ENCODE peak calls at places on chromosomes 1 and 21, in nine cellular contexts. One of them, this sample, is unnamed.

GRCh38 chr1:34899906-34900305 is 29.5 kb downstream of the DLGAP3 start:
- DNase-seq in astrocyte: no peak
- DNase-seq in stimulated activated CD4-positive, alpha-beta T cell treated with anti-CD3 and anti-CD28 coated beads, Interleukin-4, amount 100 ng/mL, for 4 hours: no peak
- DNase-seq in T-cell: no peak
- DNase-seq in Right ventricle myocardium inferior: no peak
- DNase-seq in stimulated activated naive B cell treated with anti-CD40 and anti-IgM and Interleukin-4, amounts not matched to agents 10 μg/mL and 1 μg/mL and 100 μg/mL, for 72 hours: no peak
- DNase-seq in activated naive CD4-positive, alpha-beta T cell treated with anti-CD3 and anti-CD28 coated beads, Interleukin-2, amount 10 ng/mL, durations not matched to agents 7 days and 5 days: no peak
- DNase-seq in CD4-positive, alpha-beta T cell: no peak
- DNase-seq in AG04450: no peak
- DNase-seq in this sample: no peak

GRCh38 chr1:201142854-201143725 is 11.2 kb downstream of the TMEM9 start:
- DNase-seq in astrocyte: no peak
- DNase-seq in stimulated activated CD4-positive, alpha-beta T cell treated with anti-CD3 and anti-CD28 coated beads, Interleukin-4, amount 100 ng/mL, for 4 hours: no peak
- DNase-seq in T-cell: no peak
- DNase-seq in Right ventricle myocardium inferior: no peak
- DNase-seq in stimulated activated naive B cell treated with anti-CD40 and anti-IgM and Interleukin-4, amounts not matched to agents 10 μg/mL and 1 μg/mL and 100 μg/mL, for 72 hours: no peak
- DNase-seq in activated naive CD4-positive, alpha-beta T cell treated with anti-CD3 and anti-CD28 coated beads, Interleukin-2, amount 10 ng/mL, durations not matched to agents 7 days and 5 days: no peak
- DNase-seq in CD4-positive, alpha-beta T cell: no peak
- DNase-seq in AG04450: no peak
- DNase-seq in this sample: no peak

GRCh38 chr1:202283991-202284390 is 57.7 kb downstream of the UBE2T start:
- DNase-seq in astrocyte: peak; percentile 82
- DNase-seq in stimulated activated CD4-positive, alpha-beta T cell treated with anti-CD3 and anti-CD28 coated beads, Interleukin-4, amount 100 ng/mL, for 4 hours: no peak
- DNase-seq in T-cell: no peak
- DNase-seq in Right ventricle myocardium inferior: no peak
- DNase-seq in stimulated activated naive B cell treated with anti-CD40 and anti-IgM and Interleukin-4, amounts not matched to agents 10 μg/mL and 1 μg/mL and 100 μg/mL, for 72 hours: no peak
- DNase-seq in activated naive CD4-positive, alpha-beta T cell treated with anti-CD3 and anti-CD28 coated beads, Interleukin-2, amount 10 ng/mL, durations not matched to agents 7 days and 5 days: no peak
- DNase-seq in CD4-positive, alpha-beta T cell: no peak
- DNase-seq in AG04450: no peak
- DNase-seq in this sample: no peak

GRCh38 chr1:180210008-180210555 is 20.0 kb upstream of the LHX4 start:
- DNase-seq in astrocyte: no peak
- DNase-seq in stimulated activated CD4-positive, alpha-beta T cell treated with anti-CD3 and anti-CD28 coated beads, Interleukin-4, amount 100 ng/mL, for 4 hours: no peak
- DNase-seq in T-cell: no peak
- DNase-seq in Right ventricle myocardium inferior: peak; percentile 16
- DNase-seq in stimulated activated naive B cell treated with anti-CD40 and anti-IgM and Interleukin-4, amounts not matched to agents 10 μg/mL and 1 μg/mL and 100 μg/mL, for 72 hours: no peak
- DNase-seq in activated naive CD4-positive, alpha-beta T cell treated with anti-CD3 and anti-CD28 coated beads, Interleukin-2, amount 10 ng/mL, durations not matched to agents 7 days and 5 days: no peak
- DNase-seq in CD4-positive, alpha-beta T cell: no peak
- DNase-seq in AG04450: no peak
- DNase-seq in this sample: peak; percentile 13

GRCh38 chr1:54809496-54810074 is 8.5 kb upstream of the TTC22 start:
- DNase-seq in astrocyte: no peak
- DNase-seq in stimulated activated CD4-positive, alpha-beta T cell treated with anti-CD3 and anti-CD28 coated beads, Interleukin-4, amount 100 ng/mL, for 4 hours: no peak
- DNase-seq in T-cell: no peak
- DNase-seq in Right ventricle myocardium inferior: no peak
- DNase-seq in stimulated activated naive B cell treated with anti-CD40 and anti-IgM and Interleukin-4, amounts not matched to agents 10 μg/mL and 1 μg/mL and 100 μg/mL, for 72 hours: no peak
- DNase-seq in activated naive CD4-positive, alpha-beta T cell treated with anti-CD3 and anti-CD28 coated beads, Interleukin-2, amount 10 ng/mL, durations not matched to agents 7 days and 5 days: no peak
- DNase-seq in CD4-positive, alpha-beta T cell: no peak
- DNase-seq in AG04450: no peak
- DNase-seq in this sample: no peak

GRCh38 chr1:116231752-116232151 is 120.6 kb downstream of the MAB21L3 start:
- DNase-seq in astrocyte: no peak
- DNase-seq in stimulated activated CD4-positive, alpha-beta T cell treated with anti-CD3 and anti-CD28 coated beads, Interleukin-4, amount 100 ng/mL, for 4 hours: no peak
- DNase-seq in T-cell: no peak
- DNase-seq in Right ventricle myocardium inferior: no peak
- DNase-seq in stimulated activated naive B cell treated with anti-CD40 and anti-IgM and Interleukin-4, amounts not matched to agents 10 μg/mL and 1 μg/mL and 100 μg/mL, for 72 hours: no peak
- DNase-seq in activated naive CD4-positive, alpha-beta T cell treated with anti-CD3 and anti-CD28 coated beads, Interleukin-2, amount 10 ng/mL, durations not matched to agents 7 days and 5 days: no peak
- DNase-seq in CD4-positive, alpha-beta T cell: no peak
- DNase-seq in AG04450: no peak
- DNase-seq in this sample: peak; percentile 50

GRCh38 chr1:224472806-224473205 is 38.2 kb upstream of the WDR26 start:
- DNase-seq in astrocyte: no peak
- DNase-seq in stimulated activated CD4-positive, alpha-beta T cell treated with anti-CD3 and anti-CD28 coated beads, Interleukin-4, amount 100 ng/mL, for 4 hours: no peak
- DNase-seq in T-cell: no peak
- DNase-seq in Right ventricle myocardium inferior: no peak
- DNase-seq in stimulated activated naive B cell treated with anti-CD40 and anti-IgM and Interleukin-4, amounts not matched to agents 10 μg/mL and 1 μg/mL and 100 μg/mL, for 72 hours: no peak
- DNase-seq in activated naive CD4-positive, alpha-beta T cell treated with anti-CD3 and anti-CD28 coated beads, Interleukin-2, amount 10 ng/mL, durations not matched to agents 7 days and 5 days: no peak
- DNase-seq in CD4-positive, alpha-beta T cell: no peak
- DNase-seq in AG04450: no peak
- DNase-seq in this sample: no peak

GRCh38 chr21:38914531-38915385 is 109.0 kb downstream of the ETS2 start:
- DNase-seq in astrocyte: peak; percentile 42
- DNase-seq in stimulated activated CD4-positive, alpha-beta T cell treated with anti-CD3 and anti-CD28 coated beads, Interleukin-4, amount 100 ng/mL, for 4 hours: no peak
- DNase-seq in T-cell: no peak
- DNase-seq in Right ventricle myocardium inferior: no peak
- DNase-seq in stimulated activated naive B cell treated with anti-CD40 and anti-IgM and Interleukin-4, amounts not matched to agents 10 μg/mL and 1 μg/mL and 100 μg/mL, for 72 hours: no peak
- DNase-seq in activated naive CD4-positive, alpha-beta T cell treated with anti-CD3 and anti-CD28 coated beads, Interleukin-2, amount 10 ng/mL, durations not matched to agents 7 days and 5 days: no peak
- DNase-seq in CD4-positive, alpha-beta T cell: no peak
- DNase-seq in AG04450: no peak
- DNase-seq in this sample: no peak

GRCh38 chr1:191895049-191895448 is 263.2 kb upstream of the RGS18 start:
- DNase-seq in astrocyte: no peak
- DNase-seq in stimulated activated CD4-positive, alpha-beta T cell treated with anti-CD3 and anti-CD28 coated beads, Interleukin-4, amount 100 ng/mL, for 4 hours: no peak
- DNase-seq in T-cell: no peak
- DNase-seq in Right ventricle myocardium inferior: no peak
- DNase-seq in stimulated activated naive B cell treated with anti-CD40 and anti-IgM and Interleukin-4, amounts not matched to agents 10 μg/mL and 1 μg/mL and 100 μg/mL, for 72 hours: no peak
- DNase-seq in activated naive CD4-positive, alpha-beta T cell treated with anti-CD3 and anti-CD28 coated beads, Interleukin-2, amount 10 ng/mL, durations not matched to agents 7 days and 5 days: no peak
- DNase-seq in CD4-positive, alpha-beta T cell: no peak
- DNase-seq in AG04450: no peak
- DNase-seq in this sample: no peak

GRCh38 chr1:198337886-198338285 is 181.1 kb downstream of the NEK7 start:
- DNase-seq in astrocyte: no peak
- DNase-seq in stimulated activated CD4-positive, alpha-beta T cell treated with anti-CD3 and anti-CD28 coated beads, Interleukin-4, amount 100 ng/mL, for 4 hours: no peak
- DNase-seq in T-cell: no peak
- DNase-seq in Right ventricle myocardium inferior: no peak
- DNase-seq in stimulated activated naive B cell treated with anti-CD40 and anti-IgM and Interleukin-4, amounts not matched to agents 10 μg/mL and 1 μg/mL and 100 μg/mL, for 72 hours: no peak
- DNase-seq in activated naive CD4-positive, alpha-beta T cell treated with anti-CD3 and anti-CD28 coated beads, Interleukin-2, amount 10 ng/mL, durations not matched to agents 7 days and 5 days: no peak
- DNase-seq in CD4-positive, alpha-beta T cell: no peak
- DNase-seq in AG04450: no peak
- DNase-seq in this sample: no peak

GRCh38 chr1:171180671-171181070 is 4.4 kb upstream of the FMO2 start:
- DNase-seq in astrocyte: no peak
- DNase-seq in stimulated activated CD4-positive, alpha-beta T cell treated with anti-CD3 and anti-CD28 coated beads, Interleukin-4, amount 100 ng/mL, for 4 hours: no peak
- DNase-seq in T-cell: no peak
- DNase-seq in Right ventricle myocardium inferior: no peak
- DNase-seq in stimulated activated naive B cell treated with anti-CD40 and anti-IgM and Interleukin-4, amounts not matched to agents 10 μg/mL and 1 μg/mL and 100 μg/mL, for 72 hours: no peak
- DNase-seq in activated naive CD4-positive, alpha-beta T cell treated with anti-CD3 and anti-CD28 coated beads, Interleukin-2, amount 10 ng/mL, durations not matched to agents 7 days and 5 days: no peak
- DNase-seq in CD4-positive, alpha-beta T cell: no peak
- DNase-seq in AG04450: no peak
- DNase-seq in this sample: no peak